ENCODE peak calls at places on chromosome 7, in six cellular contexts. One of them, this sample, is unnamed.

GRCh38 chr7:6476596-6477374 is 29.0 kb upstream of the DAGLB start:
- DNase-seq in breast epithelium: no peak
- DNase-seq in CD4-positive, alpha-beta memory T cell: no peak
- DNase-seq in endodermal cell: no peak
- DNase-seq in ovary: no peak
- DNase-seq in aorta: peak; percentile 13
- DNase-seq in this sample: no peak

GRCh38 chr7:66033471-66034385 is 41.9 kb upstream of the ASL start:
- DNase-seq in breast epithelium: no peak
- DNase-seq in CD4-positive, alpha-beta memory T cell: no peak
- DNase-seq in endodermal cell: no peak
- DNase-seq in ovary: no peak
- DNase-seq in aorta: no peak
- DNase-seq in this sample: no peak

GRCh38 chr7:25950488-25951413 is 201.2 kb upstream of the NFE2L3 start:
- DNase-seq in breast epithelium: peak; percentile 95
- DNase-seq in CD4-positive, alpha-beta memory T cell: peak; percentile 94
- DNase-seq in endodermal cell: peak; percentile 99
- DNase-seq in ovary: peak; percentile 98
- DNase-seq in aorta: peak; percentile 93
- DNase-seq in this sample: peak; percentile 87

GRCh38 chr7:116446179-116446855 is 53.2 kb upstream of the CAV2 start:
- DNase-seq in breast epithelium: no peak
- DNase-seq in CD4-positive, alpha-beta memory T cell: no peak
- DNase-seq in endodermal cell: no peak
- DNase-seq in ovary: no peak
- DNase-seq in aorta: no peak
- DNase-seq in this sample: no peak

GRCh38 chr7:12007591-12007990 is 175.6 kb upstream of the THSD7A start:
- DNase-seq in breast epithelium: no peak
- DNase-seq in CD4-positive, alpha-beta memory T cell: no peak
- DNase-seq in endodermal cell: no peak
- DNase-seq in ovary: no peak
- DNase-seq in aorta: no peak
- DNase-seq in this sample: no peak

GRCh38 chr7:8436965-8437364 is 3.6 kb downstream of the NXPH1 start:
- DNase-seq in breast epithelium: no peak
- DNase-seq in CD4-positive, alpha-beta memory T cell: no peak
- DNase-seq in endodermal cell: peak; percentile 95
- DNase-seq in ovary: no peak
- DNase-seq in aorta: no peak
- DNase-seq in this sample: no peak

GRCh38 chr7:16528520-16528919 is 1.9 kb downstream of the LRRC72 start:
- DNase-seq in breast epithelium: no peak
- DNase-seq in CD4-positive, alpha-beta memory T cell: no peak
- DNase-seq in endodermal cell: no peak
- DNase-seq in ovary: no peak
- DNase-seq in aorta: no peak
- DNase-seq in this sample: no peak

GRCh38 chr7:54964136-54964535 is 54.7 kb upstream of the EGFR start:
- DNase-seq in breast epithelium: no peak
- DNase-seq in CD4-positive, alpha-beta memory T cell: no peak
- DNase-seq in endodermal cell: no peak
- DNase-seq in ovary: no peak
- DNase-seq in aorta: no peak
- DNase-seq in this sample: no peak

GRCh38 chr7:68107968-68108367 is 1111.3 kb downstream of the TYW1 start:
- DNase-seq in breast epithelium: no peak
- DNase-seq in CD4-positive, alpha-beta memory T cell: no peak
- DNase-seq in endodermal cell: no peak
- DNase-seq in ovary: no peak
- DNase-seq in aorta: no peak
- DNase-seq in this sample: no peak

GRCh38 chr7:123864438-123864837 is 19.5 kb downstream of the HYAL4 start:
- DNase-seq in breast epithelium: no peak
- DNase-seq in CD4-positive, alpha-beta memory T cell: no peak
- DNase-seq in endodermal cell: no peak
- DNase-seq in ovary: no peak
- DNase-seq in aorta: no peak
- DNase-seq in this sample: no peak
- H3K27me3 ChIP-seq in breast epithelium: no peaks in the 10 kb centered on the region
- H3K27me3 ChIP-seq in CD4-positive, alpha-beta memory T cell: no peaks in the 10 kb centered on the region
- H3K27me3 ChIP-seq in endodermal cell: no peaks in the 10 kb centered on the region
- H3K27me3 ChIP-seq in ovary: no peaks in the 10 kb centered on the region
- H3K27me3 ChIP-seq in aorta: no peaks in the 10 kb centered on the region
- H3K27me3 ChIP-seq in this sample: no peaks in the 10 kb centered on the region

DNA sequence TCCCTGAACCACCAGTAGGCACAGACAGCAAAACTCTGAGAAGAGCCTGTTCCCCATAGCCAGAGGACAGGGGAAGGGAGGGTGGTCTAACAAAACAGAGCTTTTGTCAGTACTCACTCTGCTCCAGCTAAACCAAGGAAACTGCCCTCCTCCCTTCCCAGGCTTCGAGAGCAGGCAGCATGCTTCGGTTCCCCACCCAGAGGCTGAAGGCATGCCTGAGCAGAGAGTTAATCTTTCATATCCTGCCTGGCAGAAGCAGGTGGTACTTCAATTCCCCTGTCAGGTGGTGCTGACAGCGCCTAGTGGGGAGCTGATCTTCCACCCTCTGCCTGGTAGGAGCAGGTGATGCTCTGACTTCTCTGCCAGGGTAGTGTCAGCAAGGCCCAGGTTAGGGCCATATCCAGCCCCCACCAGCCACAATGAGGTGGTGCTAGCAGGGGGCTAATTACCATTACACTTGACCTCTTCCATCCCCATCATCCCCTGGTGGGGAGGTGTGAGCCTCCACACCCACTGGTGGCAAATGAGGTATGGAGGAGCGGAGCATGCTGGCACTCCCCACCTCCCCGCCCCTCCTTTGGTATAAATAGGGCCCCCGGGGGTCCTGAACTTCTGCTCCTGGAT is 35.1 kb downstream of the SDK1 start:
- DNase-seq in breast epithelium: no peak
- DNase-seq in CD4-positive, alpha-beta memory T cell: no peak
- DNase-seq in endodermal cell: no peak
- DNase-seq in ovary: no peak
- DNase-seq in aorta: no peak
- DNase-seq in this sample: no peak
- H3K27me3 ChIP-seq in breast epithelium: no peaks in the 10 kb centered on the region
- H3K27me3 ChIP-seq in CD4-positive, alpha-beta memory T cell: peaks cover 6% of the 10 kb centered on the region
- H3K27me3 ChIP-seq in endodermal cell: no peaks in the 10 kb centered on the region
- H3K27me3 ChIP-seq in ovary: no peaks in the 10 kb centered on the region
- H3K27me3 ChIP-seq in aorta: no peaks in the 10 kb centered on the region
- H3K27me3 ChIP-seq in this sample: peaks cover 8% of the 10 kb centered on the region

DNA sequence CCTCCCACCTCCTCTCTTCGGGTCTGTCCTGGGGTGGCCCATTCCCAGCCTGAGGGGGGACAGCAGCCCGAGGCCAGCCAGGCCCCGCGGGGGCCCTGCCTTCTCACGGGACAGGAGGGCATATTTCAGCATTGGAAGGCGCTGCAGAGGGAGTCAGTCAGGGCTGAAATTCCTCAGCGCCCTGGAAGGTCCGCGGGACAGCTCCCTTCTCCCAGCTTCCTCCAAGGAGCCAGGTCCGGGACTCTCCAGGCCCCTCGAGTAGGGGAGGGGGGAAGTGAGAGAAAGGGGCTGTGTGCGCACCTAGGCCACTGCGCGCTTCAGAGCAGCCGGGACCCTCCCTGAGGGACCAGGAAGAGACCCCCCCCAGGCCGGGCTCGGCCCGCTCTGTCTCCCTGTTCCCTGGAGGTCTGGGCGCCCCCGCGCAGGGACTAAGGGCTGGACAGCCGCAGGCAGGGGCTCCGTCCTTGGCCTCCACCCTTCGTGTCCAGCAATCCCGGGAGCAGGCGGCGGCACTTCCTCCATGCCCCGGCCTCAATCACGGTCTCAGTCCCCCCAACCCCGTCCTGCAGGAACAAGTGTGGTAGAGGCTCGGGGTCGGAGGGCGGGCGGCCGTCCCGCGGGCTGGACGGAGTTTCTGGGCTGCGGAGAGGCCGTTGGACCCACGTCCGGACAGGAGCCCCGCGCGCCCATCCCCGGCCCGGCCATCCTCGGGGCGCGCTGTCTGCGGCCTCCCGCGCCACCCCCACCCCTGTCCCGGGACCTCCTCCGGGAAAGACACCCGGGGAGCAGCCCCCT is 6.0 kb upstream of the ELFN1 start:
- DNase-seq in breast epithelium: no peak
- DNase-seq in CD4-positive, alpha-beta memory T cell: no peak
- DNase-seq in endodermal cell: peak; percentile 80
- DNase-seq in ovary: no peak
- DNase-seq in aorta: peak; percentile 39
- DNase-seq in this sample: no peak
- H3K27me3 ChIP-seq in breast epithelium: peaks cover 61% of the 10 kb centered on the region
- H3K27me3 ChIP-seq in CD4-positive, alpha-beta memory T cell: peaks cover 13% of the 10 kb centered on the region
- H3K27me3 ChIP-seq in endodermal cell: peaks cover 72% of the 10 kb centered on the region
- H3K27me3 ChIP-seq in ovary: peaks cover 10% of the 10 kb centered on the region
- H3K27me3 ChIP-seq in aorta: no peaks in the 10 kb centered on the region
- H3K27me3 ChIP-seq in this sample: peaks cover 10% of the 10 kb centered on the region

GRCh38 chr7:155361947-155362346 is 64.3 kb downstream of the INSIG1 start:
- DNase-seq in breast epithelium: no peak
- DNase-seq in CD4-positive, alpha-beta memory T cell: no peak
- DNase-seq in endodermal cell: no peak
- DNase-seq in ovary: no peak
- DNase-seq in aorta: no peak
- DNase-seq in this sample: no peak

GRCh38 chr7:155363852-155364600 is 66.3 kb downstream of the INSIG1 start:
- DNase-seq in breast epithelium: no peak
- DNase-seq in CD4-positive, alpha-beta memory T cell: no peak
- DNase-seq in endodermal cell: peak; percentile 64
- DNase-seq in ovary: no peak
- DNase-seq in aorta: peak; percentile 17
- DNase-seq in this sample: no peak

GRCh38 chr7:155363146-155363539 is 65.5 kb downstream of the INSIG1 start:
- DNase-seq in breast epithelium: no peak
- DNase-seq in CD4-positive, alpha-beta memory T cell: no peak
- DNase-seq in endodermal cell: no peak
- DNase-seq in ovary: no peak
- DNase-seq in aorta: peak; percentile 29
- DNase-seq in this sample: no peak

GRCh38 chr7:155362380-155363145 is 64.9 kb downstream of the INSIG1 start:
- DNase-seq in breast epithelium: no peak
- DNase-seq in CD4-positive, alpha-beta memory T cell: no peak
- DNase-seq in endodermal cell: no peak
- DNase-seq in ovary: no peak
- DNase-seq in aorta: peak; percentile 20
- DNase-seq in this sample: no peak

DNA sequence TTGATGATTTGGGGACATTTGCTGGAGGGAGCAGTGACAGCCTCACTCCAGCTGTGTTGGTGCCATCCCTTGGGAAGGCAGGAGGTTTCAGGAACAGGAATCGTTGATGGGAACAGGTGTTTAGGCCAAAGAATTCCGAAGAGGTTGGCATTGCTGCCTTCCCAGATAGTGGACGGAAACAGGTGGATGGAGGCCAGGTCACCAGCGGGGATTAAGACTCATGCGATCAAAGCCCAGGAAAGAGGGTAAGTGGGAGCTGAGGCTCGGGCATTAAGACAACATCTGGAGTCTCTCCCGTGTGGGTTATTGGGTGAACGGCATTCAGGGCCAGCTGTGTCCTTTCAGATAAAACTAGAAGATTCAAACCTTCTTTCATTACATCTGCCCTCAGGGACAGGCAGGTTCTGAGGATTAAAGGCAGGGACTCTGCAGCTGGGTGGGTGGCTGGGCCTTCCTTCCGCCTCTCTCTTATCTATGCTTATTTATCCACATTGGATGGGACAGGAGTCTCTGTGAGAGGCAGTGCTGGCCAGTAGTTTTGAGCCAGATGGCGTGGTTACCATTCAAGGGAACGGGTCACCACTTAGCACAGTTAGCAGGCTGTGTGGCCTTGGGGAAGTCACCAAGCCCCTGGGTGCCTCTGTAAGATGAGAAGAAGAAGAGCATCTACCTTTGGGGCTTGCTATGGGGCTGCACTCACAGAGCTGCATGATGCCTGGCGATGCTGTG is 67.6 kb downstream of the INSIG1 start:
- DNase-seq in breast epithelium: no peak
- DNase-seq in CD4-positive, alpha-beta memory T cell: no peak
- DNase-seq in endodermal cell: no peak
- DNase-seq in ovary: no peak
- DNase-seq in aorta: no peak
- DNase-seq in this sample: no peak
- H3K27me3 ChIP-seq in breast epithelium: peaks cover 39% of the 10 kb centered on the region
- H3K27me3 ChIP-seq in CD4-positive, alpha-beta memory T cell: no peaks in the 10 kb centered on the region
- H3K27me3 ChIP-seq in endodermal cell: peaks cover 63% of the 10 kb centered on the region
- H3K27me3 ChIP-seq in ovary: no peaks in the 10 kb centered on the region
- H3K27me3 ChIP-seq in aorta: no peaks in the 10 kb centered on the region
- H3K27me3 ChIP-seq in this sample: peaks cover 3% of the 10 kb centered on the region

GRCh38 chr7:42237162-42237821 is at the start of gene GLI3:
- DNase-seq in breast epithelium: peak; percentile 87
- DNase-seq in CD4-positive, alpha-beta memory T cell: no peak
- DNase-seq in endodermal cell: peak; percentile 95
- DNase-seq in ovary: peak; percentile 90
- DNase-seq in aorta: peak; percentile 90
- DNase-seq in this sample: no peak
- H3K27me3 ChIP-seq in breast epithelium: peaks cover 7% of the 10 kb centered on the region
- H3K27me3 ChIP-seq in CD4-positive, alpha-beta memory T cell: peaks cover 8% of the 10 kb centered on the region
- H3K27me3 ChIP-seq in endodermal cell: peaks cover 62% of the 10 kb centered on the region
- H3K27me3 ChIP-seq in ovary: no peaks in the 10 kb centered on the region
- H3K27me3 ChIP-seq in aorta: no peaks in the 10 kb centered on the region
- H3K27me3 ChIP-seq in this sample: no peaks in the 10 kb centered on the region

DNA sequence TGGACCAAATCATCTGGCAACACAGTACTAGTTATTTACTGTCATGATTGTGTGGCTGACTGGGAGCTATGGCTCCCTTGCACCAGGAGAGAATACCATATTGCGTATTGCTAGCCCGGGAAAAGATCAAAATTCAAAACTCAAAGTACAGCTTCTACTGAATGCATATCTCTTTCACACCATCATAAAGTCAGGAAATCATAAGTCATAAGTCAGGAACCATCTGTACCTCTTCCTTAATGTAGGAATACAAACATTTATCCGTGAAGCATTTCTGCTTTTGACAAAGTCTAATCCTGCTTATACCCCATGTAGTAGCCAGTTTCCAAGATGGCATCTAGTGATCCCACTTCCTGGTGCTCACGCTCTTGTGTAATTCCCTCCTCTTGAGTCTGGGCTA is 2.2 kb upstream of the CREB3L2 start:
- DNase-seq in breast epithelium: no peak
- DNase-seq in CD4-positive, alpha-beta memory T cell: no peak
- DNase-seq in endodermal cell: no peak
- DNase-seq in ovary: no peak
- DNase-seq in aorta: no peak
- DNase-seq in this sample: no peak
- H3K27me3 ChIP-seq in breast epithelium: no peaks in the 10 kb centered on the region
- H3K27me3 ChIP-seq in CD4-positive, alpha-beta memory T cell: no peaks in the 10 kb centered on the region
- H3K27me3 ChIP-seq in endodermal cell: no peaks in the 10 kb centered on the region
- H3K27me3 ChIP-seq in ovary: no peaks in the 10 kb centered on the region
- H3K27me3 ChIP-seq in aorta: no peaks in the 10 kb centered on the region
- H3K27me3 ChIP-seq in this sample: no peaks in the 10 kb centered on the region